ENCODE peak calls at places on chromosomes 2 and 18, in eight cellular contexts. Y is right atrium auricular region, T is heart right ventricle, P is fibroblast of lung, B is choroid plexus epithelial cell, D is K562, Q is Panc1, N is thoracic aorta. C is an unnamed sample.

GRCh38 chr2:18500333-18500732 is 60.1 kb downstream of the RDH14 start:
- DNase-seq in T (no peak), N (no peak), B (peak; percentile 97), Q (no peak), P (peak; percentile 79), D (no peak), Y (no peak), C (no peak)

GRCh38 chr2:218436992-218437391 is 18.1 kb downstream of the VIL1 start:
- DNase-seq in B (no peak), N (no peak), P (no peak), D (no peak), Y (no peak), T (no peak), Q (no peak), C (no peak)

GRCh38 chr2:45184606-45185005 is 175.4 kb upstream of the SIX2 start:
- DNase-seq in Y (no peak), B (no peak), N (no peak), T (no peak), P (peak; percentile 87), Q (no peak), D (no peak), C (peak; percentile 80)

GRCh38 chr2:188940171-188940570 is 34.0 kb upstream of the COL3A1 start:
- DNase-seq in Y (no peak), P (peak; percentile 75), Q (no peak), D (no peak), T (no peak), N (no peak), B (peak; percentile 36), C (no peak)

GRCh38 chr2:71613953-71614925 is 160.9 kb downstream of the DYSF start:
- DNase-seq in Y (peak; percentile 50), B (no peak), N (no peak), D (no peak), T (no peak), Q (no peak), P (no peak), C (no peak)

GRCh38 chr2:241300000-241300399 is 15.5 kb downstream of the HDLBP start:
- DNase-seq in T (no peak), P (no peak), B (no peak), D (peak; percentile 20), Q (no peak), Y (no peak), N (no peak), C (no peak)

GRCh38 chr18:47247036-47247832 is 4.2 kb downstream of the SKOR2 start:
- DNase-seq in Q (no peak), D (no peak), T (no peak), P (no peak), N (no peak), Y (no peak), B (no peak), C (no peak)

GRCh38 chr2:189854956-189855355 is 70.7 kb downstream of the PMS1 start:
- DNase-seq in D (no peak), Y (no peak), T (no peak), B (peak; percentile 39), Q (no peak), N (no peak), P (peak; percentile 44), C (no peak)

GRCh38 chr2:102615620-102616436 is 3.5 kb upstream of the SLC9A2 start:
- DNase-seq in Y (no peak), Q (peak; percentile 50), P (peak; percentile 50), D (peak; percentile 81), B (peak; percentile 86), T (peak; percentile 28), N (no peak), C (no peak)

GRCh38 chr2:230796280-230796862 is 68.4 kb upstream of the ITM2C start:
- DNase-seq in Q (no peak), B (peak; percentile 69), N (no peak), Y (no peak), T (no peak), P (peak; percentile 86), D (no peak), C (no peak)

GRCh38 chr2:144198116-144198515 is 321.8 kb downstream of the ZEB2 start:
- DNase-seq in N (no peak), T (no peak), Y (no peak), Q (no peak), D (no peak), B (peak; percentile 74), P (peak; percentile 60), C (peak; percentile 37)

GRCh38 chr2:45962522-45962921 is 311.0 kb downstream of the PRKCE start:
- DNase-seq in B (peak; percentile 25), D (no peak), Q (no peak), T (peak; percentile 76), Y (peak; percentile 65), P (peak; percentile 77), N (peak; percentile 47), C (no peak)

DNA sequence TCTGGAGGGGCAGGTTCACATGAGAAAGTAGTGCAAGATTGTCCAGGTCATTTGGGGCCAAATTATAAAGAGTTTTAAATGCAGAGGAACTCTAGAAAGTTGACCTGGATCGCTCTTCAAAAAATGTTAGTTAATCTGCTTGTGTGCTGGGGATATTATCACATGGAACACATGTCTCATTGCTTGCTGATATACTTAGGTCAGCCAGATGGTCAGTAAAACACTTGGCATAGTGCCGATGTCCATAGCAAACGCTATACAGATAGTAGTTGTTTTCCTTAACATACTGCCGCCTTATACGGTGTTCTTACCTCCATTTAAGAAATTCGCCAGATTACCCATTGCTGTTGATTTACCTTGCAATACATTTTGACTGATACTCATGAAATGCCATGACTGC is 103.4 kb upstream of the CWC22 start:
- DNase-seq in B (no peak), D (peak; percentile 44), Y (no peak), T (no peak), N (no peak), Q (no peak), P (no peak), C (no peak)
- TF ChIP-seq CTCF in B (no peak), D (no peak), Y (no peak), T (no peak), N (no peak), Q (no peak), P (no peak), C (no peak)

GRCh38 chr2:171317492-171318125 is 116.2 kb downstream of the METTL8 start:
- DNase-seq in T (no peak), B (peak; percentile 47), Y (no peak), N (no peak), Q (no peak), D (no peak), P (peak; percentile 34), C (no peak)

GRCh38 chr2:171320208-171320621 is 113.6 kb downstream of the METTL8 start:
- DNase-seq in Y (no peak), B (no peak), N (no peak), T (no peak), Q (no peak), D (no peak), P (no peak), C (no peak)

GRCh38 chr2:171316755-171317337 is 116.9 kb downstream of the METTL8 start:
- DNase-seq in N (no peak), T (no peak), Q (no peak), Y (no peak), B (no peak), D (no peak), P (no peak), C (no peak)

GRCh38 chr2:171319164-171319810 is 114.5 kb downstream of the METTL8 start:
- DNase-seq in N (no peak), P (peak; percentile 76), Q (no peak), B (peak; percentile 62), T (no peak), Y (no peak), D (no peak), C (no peak)

GRCh38 chr2:171318463-171318934 is 115.3 kb downstream of the METTL8 start:
- DNase-seq in N (no peak), Y (no peak), D (no peak), P (peak; percentile 56), T (peak; percentile 15), B (no peak), Q (no peak), C (no peak)
- H3K4me3 ChIP-seq in N (peak overlapping the region; percentile 19), Y (no peak overlapping the region), D (no peak overlapping the region), P (no peak overlapping the region), T (no peak overlapping the region), B (no peak overlapping the region), Q (no peak overlapping the region), C (no peak overlapping the region)

GRCh38 chr2:134493797-134494196 is 225.0 kb downstream of the TMEM163 start:
- DNase-seq in Y (peak; percentile 21), B (no peak), N (no peak), P (no peak), Q (no peak), T (no peak), D (no peak), C (no peak)

GRCh38 chr2:134490535-134490934 is 228.3 kb downstream of the TMEM163 start:
- DNase-seq in P (no peak), N (no peak), Q (no peak), T (no peak), D (no peak), B (no peak), Y (no peak), C (no peak)

GRCh38 chr2:134489732-134490384 is 228.9 kb downstream of the TMEM163 start:
- DNase-seq in T (no peak), B (no peak), Y (no peak), N (no peak), P (no peak), Q (no peak), D (no peak), C (no peak)

GRCh38 chr2:134491022-134491421 is 227.8 kb downstream of the TMEM163 start:
- DNase-seq in N (no peak), T (no peak), D (no peak), B (no peak), P (no peak), Q (no peak), Y (peak; percentile 30), C (no peak)

DNA sequence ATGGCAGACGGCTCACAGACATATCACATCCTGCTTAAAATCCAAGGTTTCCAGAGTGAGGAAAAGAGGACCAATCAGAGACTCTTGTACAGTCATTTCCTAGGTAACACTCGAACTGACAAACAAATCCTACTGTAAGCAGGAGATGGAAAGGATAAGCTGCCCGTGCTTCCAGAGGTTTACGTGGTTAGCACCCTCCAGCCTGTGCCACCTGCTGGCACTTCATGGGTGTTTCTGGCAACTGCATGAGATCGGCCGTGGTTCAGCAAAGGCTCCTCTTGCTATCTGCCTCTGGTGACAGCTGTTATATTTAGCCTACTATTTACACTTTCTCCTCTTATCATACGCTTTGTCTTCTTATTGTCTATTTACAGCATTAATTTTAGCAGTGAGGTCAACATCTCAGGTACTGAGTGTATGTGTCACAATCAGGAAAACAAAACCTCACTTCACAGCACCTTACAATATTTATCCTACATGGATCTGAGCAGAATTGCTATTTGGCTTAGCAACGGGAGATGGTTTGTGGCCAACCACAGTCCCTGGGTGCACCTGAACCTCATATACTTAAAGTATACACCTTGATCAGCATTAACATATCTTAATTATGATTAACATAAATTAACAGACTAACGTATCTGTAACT is 226.9 kb downstream of the TMEM163 start:
- DNase-seq in D (no peak), T (peak; percentile 21), B (no peak), Q (no peak), P (no peak), Y (peak; percentile 56), N (no peak), C (no peak)
- TF ChIP-seq CTCF in D (no peak), T (no peak), B (no peak), Q (peak; percentile 18), P (peak; percentile 7), Y (no peak), N (no peak), C (peak; percentile 39)

DNA sequence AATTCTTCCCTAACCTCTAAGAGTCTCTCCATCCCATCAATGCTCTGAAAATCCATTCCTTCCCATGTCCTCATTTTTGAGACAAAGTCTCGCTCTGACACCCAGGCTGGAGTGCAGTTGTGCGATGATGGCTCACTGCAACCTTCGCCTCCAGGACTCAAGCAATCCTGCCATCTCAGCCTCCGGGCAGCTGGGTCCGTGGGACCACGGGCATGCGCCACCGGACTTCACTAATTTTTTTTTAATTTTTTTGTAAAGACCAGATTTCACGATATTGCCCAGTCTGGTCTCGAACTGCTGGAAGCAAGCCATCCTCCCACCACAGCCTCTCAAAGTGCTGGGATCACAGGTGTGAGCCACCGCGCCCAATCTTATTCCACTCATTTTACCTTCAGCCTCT is 1.6 kb downstream of the FEZ2 start:
- DNase-seq in B (no peak), Q (no peak), T (no peak), N (no peak), D (no peak), Y (no peak), P (no peak), C (no peak)
- H3K4me3 ChIP-seq in B (peak overlapping the region; percentile 80), Q (peak overlapping the region; percentile 95), T (peak overlapping the region; percentile 99), N (peak overlapping the region; percentile 92), D (peak overlapping the region; percentile 85), Y (no peak overlapping the region), P (peak overlapping the region; percentile 85), C (no peak overlapping the region)